ENCODE peak calls at places on chromosomes 5 and 9, in four cellular contexts. One of them, this sample, is unnamed.

GRCh38 chr5:36701085-36701691 is 94.8 kb downstream of the SLC1A3 start:
- DNase-seq in hepatocyte: no peak
- DNase-seq in fibroblast of lung: peak; percentile 47
- DNase-seq in endothelial cell of umbilical vein: no peak
- DNase-seq in this sample: no peak

GRCh38 chr5:62922191-62922590 is 343.6 kb downstream of the LRRC70 start:
- DNase-seq in hepatocyte: no peak
- DNase-seq in fibroblast of lung: no peak
- DNase-seq in endothelial cell of umbilical vein: no peak
- DNase-seq in this sample: no peak

GRCh38 chr9:21904776-21905175 is 89.4 kb downstream of the CDKN2A start:
- DNase-seq in hepatocyte: no peak
- DNase-seq in fibroblast of lung: no peak
- DNase-seq in endothelial cell of umbilical vein: no peak
- DNase-seq in this sample: no peak

GRCh38 chr9:122222741-122223140 is 6.0 kb downstream of the LHX6 start:
- DNase-seq in hepatocyte: no peak
- DNase-seq in fibroblast of lung: no peak
- DNase-seq in endothelial cell of umbilical vein: no peak
- DNase-seq in this sample: no peak

GRCh38 chr9:23630488-23630887 is 195.6 kb downstream of the ELAVL2 start:
- DNase-seq in hepatocyte: no peak
- DNase-seq in fibroblast of lung: no peak
- DNase-seq in endothelial cell of umbilical vein: no peak
- DNase-seq in this sample: peak; percentile 8

GRCh38 chr5:108084105-108084504 is 297.8 kb downstream of the FBXL17 start:
- DNase-seq in hepatocyte: no peak
- DNase-seq in fibroblast of lung: peak; percentile 39
- DNase-seq in endothelial cell of umbilical vein: peak; percentile 21
- DNase-seq in this sample: peak; percentile 33

GRCh38 chr5:163190283-163190682 is 247.1 kb upstream of the CCNG1 start:
- DNase-seq in hepatocyte: no peak
- DNase-seq in fibroblast of lung: no peak
- DNase-seq in endothelial cell of umbilical vein: no peak
- DNase-seq in this sample: no peak

GRCh38 chr9:108316066-108316465 is 539.7 kb downstream of the ACTL7B start:
- DNase-seq in hepatocyte: no peak
- DNase-seq in fibroblast of lung: no peak
- DNase-seq in endothelial cell of umbilical vein: no peak
- DNase-seq in this sample: no peak

GRCh38 chr9:98383758-98384157 is 128.3 kb upstream of the TBC1D2 start:
- DNase-seq in hepatocyte: no peak
- DNase-seq in fibroblast of lung: peak; percentile 27
- DNase-seq in endothelial cell of umbilical vein: no peak
- DNase-seq in this sample: no peak

GRCh38 chr9:4108708-4109444 is 191.0 kb downstream of the GLIS3 start:
- DNase-seq in hepatocyte: no peak
- DNase-seq in fibroblast of lung: no peak
- DNase-seq in endothelial cell of umbilical vein: no peak
- DNase-seq in this sample: no peak

GRCh38 chr5:60700347-60700815 is 415 bp upstream of the DEPDC1B start:
- DNase-seq in hepatocyte: no peak
- DNase-seq in fibroblast of lung: peak; percentile 30
- DNase-seq in endothelial cell of umbilical vein: no peak
- DNase-seq in this sample: no peak

GRCh38 chr9:106857811-106858470 is 5.0 kb upstream of the ZNF462 start:
- DNase-seq in hepatocyte: no peak
- DNase-seq in fibroblast of lung: no peak
- DNase-seq in endothelial cell of umbilical vein: no peak
- DNase-seq in this sample: peak; percentile 52

GRCh38 chr9:91948423-91949292 is 1.4 kb downstream of the ROR2 start:
- DNase-seq in hepatocyte: peak; percentile 88
- DNase-seq in fibroblast of lung: peak; percentile 50
- DNase-seq in endothelial cell of umbilical vein: no peak
- DNase-seq in this sample: peak; percentile 77

GRCh38 chr5:150142800-150143724 is 12.6 kb downstream of the PDGFRB start:
- DNase-seq in hepatocyte: peak; percentile 81
- DNase-seq in fibroblast of lung: peak; percentile 97
- DNase-seq in endothelial cell of umbilical vein: no peak
- DNase-seq in this sample: peak; percentile 77

GRCh38 chr9:38074441-38074943 is 5.5 kb upstream of the SHB start:
- DNase-seq in hepatocyte: no peak
- DNase-seq in fibroblast of lung: peak; percentile 11
- DNase-seq in endothelial cell of umbilical vein: peak; percentile 40
- DNase-seq in this sample: no peak

GRCh38 chr9:19999491-20000057 is 210.7 kb upstream of the SLC24A2 start:
- DNase-seq in hepatocyte: no peak
- DNase-seq in fibroblast of lung: peak; percentile 66
- DNase-seq in endothelial cell of umbilical vein: peak; percentile 76
- DNase-seq in this sample: peak; percentile 96

GRCh38 chr9:36597412-36598178 is 24.9 kb downstream of the MELK start:
- DNase-seq in hepatocyte: peak; percentile 43
- DNase-seq in fibroblast of lung: peak; percentile 79
- DNase-seq in endothelial cell of umbilical vein: peak; percentile 55
- DNase-seq in this sample: peak; percentile 38

GRCh38 chr9:99118782-99119466 is 14.0 kb downstream of the TGFBR1 start:
- DNase-seq in hepatocyte: no peak
- DNase-seq in fibroblast of lung: no peak
- DNase-seq in endothelial cell of umbilical vein: no peak
- DNase-seq in this sample: no peak

GRCh38 chr5:154288145-154288544 is 97.6 kb downstream of the GALNT10 start:
- DNase-seq in hepatocyte: peak; percentile 28
- DNase-seq in fibroblast of lung: peak; percentile 53
- DNase-seq in endothelial cell of umbilical vein: peak; percentile 67
- DNase-seq in this sample: no peak

GRCh38 chr5:135557034-135557838 is 21.5 kb upstream of the NEUROG1 start:
- DNase-seq in hepatocyte: no peak
- DNase-seq in fibroblast of lung: no peak
- DNase-seq in endothelial cell of umbilical vein: no peak
- DNase-seq in this sample: no peak

GRCh38 chr9:3936520-3937235 is 363.2 kb downstream of the GLIS3 start:
- DNase-seq in hepatocyte: no peak
- DNase-seq in fibroblast of lung: peak; percentile 56
- DNase-seq in endothelial cell of umbilical vein: peak; percentile 93
- DNase-seq in this sample: no peak

GRCh38 chr5:153753645-153754432 is 263.4 kb downstream of the GRIA1 start:
- DNase-seq in hepatocyte: peak; percentile 11
- DNase-seq in fibroblast of lung: no peak
- DNase-seq in endothelial cell of umbilical vein: no peak
- DNase-seq in this sample: peak; percentile 60

GRCh38 chr9:127214421-127215265 is 49.9 kb upstream of the GARNL3 start:
- DNase-seq in hepatocyte: peak; percentile 87
- DNase-seq in fibroblast of lung: peak; percentile 54
- DNase-seq in endothelial cell of umbilical vein: peak; percentile 52
- DNase-seq in this sample: peak; percentile 52

GRCh38 chr5:140383300-140383699 is 18.3 kb upstream of the ANKHD1 start:
- DNase-seq in hepatocyte: no peak
- DNase-seq in fibroblast of lung: no peak
- DNase-seq in endothelial cell of umbilical vein: peak; percentile 61
- DNase-seq in this sample: no peak

GRCh38 chr5:174724484-174725260 is at the start of gene MSX2:
- DNase-seq in hepatocyte: peak; percentile 96
- DNase-seq in fibroblast of lung: peak; percentile 88
- DNase-seq in endothelial cell of umbilical vein: peak; percentile 13
- DNase-seq in this sample: peak; percentile 88

GRCh38 chr9:94961870-94962269 is 235.4 kb downstream of the AOPEP start:
- DNase-seq in hepatocyte: no peak
- DNase-seq in fibroblast of lung: no peak
- DNase-seq in endothelial cell of umbilical vein: no peak
- DNase-seq in this sample: no peak

GRCh38 chr9:79492092-79492995 is 79.4 kb upstream of the TLE4 start:
- DNase-seq in hepatocyte: no peak
- DNase-seq in fibroblast of lung: no peak
- DNase-seq in endothelial cell of umbilical vein: no peak
- DNase-seq in this sample: no peak

GRCh38 chr5:172348084-172348483 is 64.5 kb upstream of the UBTD2 start:
- DNase-seq in hepatocyte: no peak
- DNase-seq in fibroblast of lung: no peak
- DNase-seq in endothelial cell of umbilical vein: no peak
- DNase-seq in this sample: no peak

GRCh38 chr5:151288180-151288579 is 15.4 kb downstream of the SLC36A3 start:
- DNase-seq in hepatocyte: peak; percentile 64
- DNase-seq in fibroblast of lung: no peak
- DNase-seq in endothelial cell of umbilical vein: no peak
- DNase-seq in this sample: peak; percentile 59

GRCh38 chr5:130529716-130530485 is 625.6 kb downstream of the CHSY3 start:
- DNase-seq in hepatocyte: no peak
- DNase-seq in fibroblast of lung: no peak
- DNase-seq in endothelial cell of umbilical vein: no peak
- DNase-seq in this sample: peak; percentile 100

GRCh38 chr9:135217836-135218235 is 130.4 kb downstream of the OLFM1 start:
- DNase-seq in hepatocyte: no peak
- DNase-seq in fibroblast of lung: no peak
- DNase-seq in endothelial cell of umbilical vein: no peak
- DNase-seq in this sample: no peak

GRCh38 chr5:180395540-180396274 is 42.6 kb upstream of the GFPT2 start:
- DNase-seq in hepatocyte: no peak
- DNase-seq in fibroblast of lung: no peak
- DNase-seq in endothelial cell of umbilical vein: no peak
- DNase-seq in this sample: no peak

GRCh38 chr5:75034137-75034739 is 18.1 kb downstream of the GCNT4 start:
- DNase-seq in hepatocyte: peak; percentile 17
- DNase-seq in fibroblast of lung: no peak
- DNase-seq in endothelial cell of umbilical vein: no peak
- DNase-seq in this sample: no peak

GRCh38 chr9:126754436-126755324 is 50.2 kb upstream of the ZBTB43 start:
- DNase-seq in hepatocyte: no peak
- DNase-seq in fibroblast of lung: no peak
- DNase-seq in endothelial cell of umbilical vein: no peak
- DNase-seq in this sample: no peak

GRCh38 chr5:171595801-171596231 is 176.4 kb downstream of the FGF18 start:
- DNase-seq in hepatocyte: no peak
- DNase-seq in fibroblast of lung: peak; percentile 93
- DNase-seq in endothelial cell of umbilical vein: peak; percentile 79
- DNase-seq in this sample: peak; percentile 53

DNA sequence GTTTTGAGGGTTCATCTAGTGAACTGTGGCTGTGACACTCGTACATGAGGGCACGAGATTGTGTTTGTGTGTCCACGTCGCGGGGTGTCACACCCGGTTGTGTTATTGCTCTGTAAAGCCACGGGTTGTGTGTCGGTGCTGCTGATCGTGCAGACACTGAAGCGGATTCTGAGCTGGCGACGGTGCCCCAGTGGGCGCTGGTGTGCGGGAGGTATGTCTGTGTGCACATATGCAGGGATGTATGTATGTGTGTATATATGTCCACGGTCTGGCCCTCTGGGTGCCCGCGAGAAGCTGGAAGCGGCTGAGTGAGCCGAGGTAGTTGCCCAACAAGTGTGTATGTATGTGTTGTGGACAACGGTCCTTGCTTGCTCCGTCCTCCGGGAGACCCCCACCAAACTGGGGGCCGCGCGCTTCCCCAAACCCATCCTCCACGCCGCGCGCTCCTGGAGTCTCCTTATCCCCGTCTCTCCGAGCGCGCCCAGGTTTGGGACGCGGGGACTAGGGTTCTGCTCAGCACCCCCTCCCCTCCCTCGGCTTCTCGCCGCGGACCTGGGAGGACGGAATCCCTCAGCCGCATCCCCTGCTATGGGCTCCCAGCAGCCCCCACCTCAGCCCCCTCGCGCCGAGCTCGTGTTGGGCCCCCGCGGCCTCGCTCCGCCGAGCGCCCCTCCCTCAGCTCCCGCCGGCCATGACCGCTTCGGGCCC is 578 bp downstream of the PCDH1 start:
- DNase-seq in hepatocyte: peak; percentile 37
- DNase-seq in fibroblast of lung: no peak
- DNase-seq in endothelial cell of umbilical vein: no peak
- DNase-seq in this sample: peak; percentile 52
- TF ChIP-seq EZH2 in hepatocyte: no peak
- TF ChIP-seq EZH2 in fibroblast of lung: peak; percentile 98
- TF ChIP-seq EZH2 in endothelial cell of umbilical vein: no peak
- TF ChIP-seq EZH2 in this sample: no peak

GRCh38 chr9:76887003-76887821 is 18.7 kb downstream of the PRUNE2 start:
- DNase-seq in hepatocyte: peak; percentile 38
- DNase-seq in fibroblast of lung: no peak
- DNase-seq in endothelial cell of umbilical vein: no peak
- DNase-seq in this sample: no peak
- TF ChIP-seq CTCF in hepatocyte: no peak
- TF ChIP-seq CTCF in fibroblast of lung: no peak
- TF ChIP-seq CTCF in endothelial cell of umbilical vein: no peak
- TF ChIP-seq CTCF in this sample: no peak

GRCh38 chr5:1111727-1112289 is at the start of gene SLC12A7:
- DNase-seq in hepatocyte: peak; percentile 89
- DNase-seq in fibroblast of lung: no peak
- DNase-seq in endothelial cell of umbilical vein: peak; percentile 37
- DNase-seq in this sample: peak; percentile 35
- TF ChIP-seq EZH2 in hepatocyte: no peak
- TF ChIP-seq EZH2 in fibroblast of lung: no peak
- TF ChIP-seq EZH2 in endothelial cell of umbilical vein: no peak
- TF ChIP-seq EZH2 in this sample: no peak

GRCh38 chr9:18982246-18982589 is 50.8 kb downstream of the SAXO1 start:
- DNase-seq in hepatocyte: no peak
- DNase-seq in fibroblast of lung: no peak
- DNase-seq in endothelial cell of umbilical vein: no peak
- DNase-seq in this sample: peak; percentile 5
- TF ChIP-seq CTCF in hepatocyte: no peak
- TF ChIP-seq CTCF in fibroblast of lung: no peak
- TF ChIP-seq CTCF in endothelial cell of umbilical vein: no peak
- TF ChIP-seq CTCF in this sample: no peak